ENCODE peak calls at places on chromosome 7, in four cellular contexts. R, Z, O and S are unnamed samples.
A peak's percentile ranks its signal among the peaks of the same experiment; 100 is the strongest.

GRCh38 chr7:128727239-128727638 is 11.9 kb upstream of the CALU start:
- DNase-seq in R (no peak), Z (no peak), O (no peak), S (no peak)

GRCh38 chr7:34059551-34059840 is 154.2 kb downstream of the BMPER start:
- DNase-seq in R (no peak), Z (no peak), O (no peak), S (no peak)

GRCh38 chr7:101608772-101609713 is 20.1 kb downstream of the MYL10 start:
- DNase-seq in R (no peak), Z (peak; percentile 65), O (no peak), S (no peak)

GRCh38 chr7:1665721-1666250 is 4.3 kb upstream of the ELFN1 start:
- DNase-seq in R (no peak), Z (peak; percentile 70), O (no peak), S (peak; percentile 57)

GRCh38 chr7:128035712-128036111 is 4.5 kb upstream of the LRRC4 start:
- DNase-seq in R (peak; percentile 44), Z (no peak), O (no peak), S (no peak)

GRCh38 chr7:119664601-119665000 is 608.4 kb upstream of the KCND2 start:
- DNase-seq in R (no peak), Z (no peak), O (peak; percentile 79), S (no peak)

GRCh38 chr7:44754802-44755697 is 6.4 kb downstream of the ZMIZ2 start:
- DNase-seq in R (no peak), Z (no peak), O (no peak), S (no peak)

GRCh38 chr7:26087321-26088091 is 64.5 kb upstream of the NFE2L3 start:
- DNase-seq in R (no peak), Z (no peak), O (no peak), S (no peak)

GRCh38 chr7:26454180-26454579 is 162.5 kb downstream of the SNX10 start:
- DNase-seq in R (no peak), Z (no peak), O (no peak), S (no peak)

GRCh38 chr7:138258194-138258554 is 181.9 kb downstream of the AKR1D1 start:
- DNase-seq in R (no peak), Z (no peak), O (peak; percentile 53), S (no peak)

GRCh38 chr7:38542156-38542555 is 89.0 kb downstream of the AMPH start:
- DNase-seq in R (no peak), Z (no peak), O (peak; percentile 6), S (no peak)

GRCh38 chr7:111765936-111766643 is 203.8 kb upstream of the IMMP2L start:
- DNase-seq in R (no peak), Z (no peak), O (no peak), S (no peak)

GRCh38 chr7:64885520-64886240 is 17.4 kb upstream of the ZNF273 start:
- DNase-seq in R (no peak), Z (peak; percentile 14), O (no peak), S (peak; percentile 23)

GRCh38 chr7:98105942-98106544 is 619 bp upstream of the LMTK2 start:
- DNase-seq in R (no peak), Z (no peak), O (no peak), S (no peak)

GRCh38 chr7:85184599-85185354 is 2.1 kb downstream of the SEMA3D start:
- DNase-seq in R (no peak), Z (peak; percentile 69), O (peak; percentile 36), S (peak; percentile 81)

GRCh38 chr7:85186521-85187241 is at the start of gene SEMA3D:
- DNase-seq in R (peak; percentile 60), Z (peak; percentile 91), O (peak; percentile 74), S (peak; percentile 87)

GRCh38 chr7:85183296-85183695 is 3.6 kb downstream of the SEMA3D start:
- DNase-seq in R (no peak), Z (no peak), O (no peak), S (no peak)

GRCh38 chr7:85186083-85186520 is 754 bp downstream of the SEMA3D start:
- DNase-seq in R (peak; percentile 11), Z (peak; percentile 62), O (peak; percentile 59), S (peak; percentile 70)

DNA sequence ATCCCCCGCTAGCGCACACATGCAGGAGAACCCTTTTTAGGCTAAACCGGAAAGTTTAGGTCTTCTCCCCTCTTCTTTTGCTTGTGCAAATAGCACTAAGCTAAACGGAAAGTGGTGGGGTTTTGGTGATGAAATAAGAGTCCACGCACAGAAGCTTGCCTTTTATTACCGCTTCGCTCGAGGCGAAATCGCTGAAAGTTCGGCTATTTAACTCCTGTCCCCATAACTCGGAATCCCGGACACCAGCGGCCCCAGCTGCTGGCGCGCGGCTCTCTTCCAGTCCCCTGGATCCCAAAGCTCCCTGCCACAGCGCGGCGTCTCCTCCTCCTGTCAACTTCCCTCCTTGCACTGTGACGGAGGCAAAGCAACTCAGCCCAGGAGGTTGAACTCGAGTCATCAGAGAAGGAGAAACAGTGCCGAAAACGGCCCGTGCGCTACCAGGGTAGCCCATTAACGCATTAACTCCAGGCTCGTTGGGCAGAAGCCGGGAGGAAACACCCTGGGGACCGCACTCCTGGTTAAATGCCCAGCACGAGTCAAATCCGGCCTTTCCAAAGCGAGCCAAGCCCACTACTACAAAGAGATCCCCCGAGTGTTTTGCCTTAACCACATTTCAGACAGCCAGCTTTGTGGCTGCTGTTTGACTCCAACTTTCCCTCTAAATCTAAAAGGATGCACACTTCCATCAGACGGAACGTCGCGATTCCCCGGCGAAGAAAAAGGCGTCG is 1.3 kb downstream of the SEMA3D start:
- DNase-seq in R (peak; percentile 9), Z (peak; percentile 65), O (peak; percentile 60), S (peak; percentile 80)
- TF ChIP-seq CTCF in R (no peak), Z (no peak), O (no peak), S (no peak)

GRCh38 chr7:4700577-4701235 is 18.6 kb downstream of the FOXK1 start:
- DNase-seq in R (no peak), Z (no peak), O (peak; percentile 99), S (no peak)
- TF ChIP-seq CTCF in R (no peak), Z (no peak), O (peak; percentile 3), S (no peak)

DNA sequence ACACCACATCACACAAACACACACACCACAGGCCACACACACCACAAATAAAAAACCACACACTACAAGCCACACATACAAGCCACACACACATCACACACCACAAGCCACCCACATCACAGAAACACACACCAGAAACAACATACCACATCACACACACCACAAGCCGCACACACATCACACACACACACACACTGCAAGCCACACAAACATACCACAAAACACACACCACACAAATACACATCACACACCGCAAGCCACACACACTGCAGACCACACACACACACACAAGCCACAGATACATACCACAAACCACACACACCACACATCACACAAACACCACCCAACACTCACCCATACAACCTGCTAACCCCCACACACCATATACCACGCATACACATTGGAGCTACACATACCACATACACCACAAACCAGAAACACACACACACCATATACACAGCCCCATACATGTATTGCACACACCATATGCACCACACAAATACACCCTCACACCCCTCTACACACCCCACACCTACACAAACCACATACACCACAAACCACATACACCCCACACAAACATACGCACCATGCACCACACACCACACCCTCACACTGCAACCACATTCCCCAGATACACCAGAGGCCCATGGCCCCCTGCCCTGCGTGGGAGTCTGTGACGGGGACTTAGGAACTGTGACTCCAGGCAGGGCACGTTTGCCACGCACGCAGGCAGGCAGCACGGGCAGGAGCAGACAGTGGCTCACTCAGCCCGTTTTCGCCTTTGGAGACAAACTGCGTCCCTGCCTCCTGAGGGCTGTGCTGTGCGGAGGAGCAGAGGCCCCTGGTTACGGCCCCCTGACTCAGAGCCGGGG is 52.7 kb downstream of the TMEM209 start:
- DNase-seq in R (no peak), Z (no peak), O (peak; percentile 58), S (no peak)
- TF ChIP-seq CTCF in R (no peak), Z (no peak), O (no peak), S (no peak)

GRCh38 chr7:12062062-12062461 is 149.0 kb upstream of the TMEM106B start:
- DNase-seq in R (no peak), Z (no peak), O (no peak), S (no peak)

GRCh38 chr7:12067156-12067831 is 143.8 kb upstream of the TMEM106B start:
- DNase-seq in R (peak; percentile 28), Z (peak; percentile 51), O (peak; percentile 29), S (no peak)

GRCh38 chr7:12066004-12066403 is 145.1 kb upstream of the TMEM106B start:
- DNase-seq in R (no peak), Z (no peak), O (no peak), S (no peak)

GRCh38 chr7:12066561-12066960 is 144.5 kb upstream of the TMEM106B start:
- DNase-seq in R (no peak), Z (no peak), O (no peak), S (no peak)

DNA sequence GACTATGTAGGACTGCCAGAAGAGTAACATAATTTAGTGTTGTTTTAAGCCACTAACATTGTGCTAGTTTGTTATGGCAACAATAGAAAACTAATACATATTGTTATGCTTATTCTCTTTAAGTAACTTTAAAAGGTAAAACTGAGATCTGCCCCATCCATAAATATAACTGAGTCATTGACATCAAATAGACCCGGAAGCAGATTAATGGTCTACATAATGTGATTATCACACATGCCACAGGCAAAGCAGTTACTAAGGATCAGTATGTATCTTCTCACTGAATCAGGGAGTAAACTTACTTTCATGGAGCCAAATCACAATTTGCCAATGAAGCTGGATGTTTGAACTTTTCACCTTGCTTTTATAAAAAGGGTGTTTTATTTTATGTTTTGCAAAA is 146.4 kb upstream of the TMEM106B start:
- DNase-seq in R (no peak), Z (no peak), O (no peak), S (no peak)
- TF ChIP-seq CTCF in R (no peak), Z (no peak), O (no peak), S (no peak)

GRCh38 chr7:149334930-149335329 is 72.9 kb downstream of the ZNF783 start:
- DNase-seq in R (no peak), Z (no peak), O (peak; percentile 10), S (no peak)

GRCh38 chr7:149329787-149330334 is 67.9 kb downstream of the ZNF783 start:
- DNase-seq in R (no peak), Z (no peak), O (no peak), S (no peak)

GRCh38 chr7:149333321-149333717 is 71.3 kb downstream of the ZNF783 start:
- DNase-seq in R (no peak), Z (no peak), O (no peak), S (no peak)

GRCh38 chr7:149330914-149331567 is 69.0 kb downstream of the ZNF783 start:
- DNase-seq in R (no peak), Z (no peak), O (no peak), S (no peak)

DNA sequence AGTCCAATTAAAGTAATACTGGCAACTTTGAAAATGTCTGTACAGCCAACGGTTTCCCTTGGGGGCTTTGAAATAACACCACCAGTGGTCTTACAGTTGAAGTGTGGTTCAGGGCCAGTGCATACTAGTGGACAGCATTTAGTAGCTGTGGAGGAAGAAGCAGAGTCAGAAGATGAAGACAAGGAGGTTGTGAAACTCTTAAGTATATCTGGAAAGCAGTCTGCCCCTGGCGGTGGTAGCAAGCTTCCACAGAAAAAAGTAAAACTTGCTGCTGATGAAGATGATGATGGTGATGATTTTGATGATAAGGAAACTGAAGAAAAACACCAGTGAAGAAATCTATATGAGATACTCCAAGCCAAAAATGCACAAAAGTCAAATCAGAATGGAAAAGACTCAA is 72.2 kb downstream of the ZNF783 start:
- DNase-seq in R (no peak), Z (no peak), O (no peak), S (no peak)
- TF ChIP-seq CTCF in R (no peak), Z (no peak), O (no peak), S (no peak)

GRCh38 chr7:87219545-87220025 is at the start of gene TMEM243:
- DNase-seq in R (peak; percentile 53), Z (peak; percentile 77), O (peak; percentile 65), S (peak; percentile 90)

GRCh38 chr7:87217983-87218653 is 1.4 kb downstream of the TMEM243 start:
- DNase-seq in R (no peak), Z (no peak), O (no peak), S (no peak)

GRCh38 chr7:87220026-87220733 is 648 bp upstream of the TMEM243 start:
- DNase-seq in R (peak; percentile 88), Z (peak; percentile 76), O (peak; percentile 63), S (peak; percentile 89)

GRCh38 chr7:87218941-87219544 is 489 bp downstream of the TMEM243 start:
- DNase-seq in R (peak; percentile 42), Z (peak; percentile 53), O (peak; percentile 27), S (peak; percentile 84)

GRCh38 chr7:87220734-87221215 is 1.2 kb upstream of the TMEM243 start:
- DNase-seq in R (no peak), Z (no peak), O (no peak), S (no peak)
- TF ChIP-seq CTCF in R (no peak), Z (no peak), O (no peak), S (no peak)